ENCODE peak calls at places on chromosome 1, in ten cellular contexts. X is GM23338, S is BJ, N is breast epithelium, A is mucosa of descending colon, C is Peyer's patch, M is Panc1, I is pancreas, V is tibial artery, E is upper lobe of left lung. P is an unnamed sample.

GRCh38 chr1:219434285-219434950 is 178.5 kb downstream of the ZC3H11B start:
- DNase-seq in V (no peak), I (no peak), X (no peak), A (no peak), M (no peak), E (no peak), S (no peak), N (no peak), C (no peak), P (no peak)

GRCh38 chr1:111139234-111139955 is 498 bp downstream of the DRAM2 start:
- DNase-seq in X (peak; percentile 84), C (peak; percentile 71), I (no peak), N (no peak), V (peak; percentile 42), S (peak; percentile 3), M (no peak), A (peak; percentile 74), E (peak; percentile 51), P (peak; percentile 64)

GRCh38 chr1:78236711-78237110 is 190.9 kb downstream of the GIPC2 start:
- DNase-seq in A (no peak), V (no peak), X (no peak), E (no peak), N (no peak), C (no peak), I (no peak), S (no peak), M (no peak), P (no peak)

GRCh38 chr1:66282343-66282852 is 251.6 kb upstream of the SGIP1 start:
- DNase-seq in I (no peak), C (peak; percentile 55), S (no peak), E (peak; percentile 38), V (no peak), M (no peak), X (no peak), A (peak; percentile 43), N (no peak), P (no peak)

GRCh38 chr1:110880708-110881374 is 7.9 kb downstream of the CD53 start:
- DNase-seq in S (no peak), M (no peak), V (no peak), E (no peak), C (no peak), A (no peak), X (no peak), I (no peak), N (no peak), P (no peak)

GRCh38 chr1:118961156-118961555 is 27.0 kb downstream of the TBX15 start:
- DNase-seq in M (no peak), E (no peak), I (no peak), C (no peak), S (no peak), A (no peak), X (no peak), V (no peak), N (no peak), P (no peak)

GRCh38 chr1:155970531-155971167 is 7.7 kb downstream of the ARHGEF2 start:
- DNase-seq in S (no peak), N (no peak), E (peak; percentile 89), C (peak; percentile 80), A (peak; percentile 59), M (no peak), V (peak; percentile 89), X (peak; percentile 40), I (no peak), P (peak; percentile 79)

GRCh38 chr1:23018661-23019093 is 591 bp upstream of the KDM1A start:
- DNase-seq in A (peak; percentile 25), V (no peak), C (no peak), E (no peak), S (no peak), X (peak; percentile 42), I (peak; percentile 23), N (no peak), M (no peak), P (peak; percentile 65)

GRCh38 chr1:89587728-89588127 is 45.2 kb upstream of the LRRC8C start:
- DNase-seq in A (no peak), X (no peak), C (no peak), M (no peak), E (no peak), N (no peak), V (no peak), I (no peak), S (no peak), P (no peak)

GRCh38 chr1:234212764-234213406 is 160.4 kb upstream of the COA6 start:
- DNase-seq in M (peak; percentile 24), V (no peak), E (no peak), I (peak; percentile 63), X (peak; percentile 84), A (peak; percentile 13), N (no peak), S (no peak), C (no peak), P (peak; percentile 82)

GRCh38 chr1:117060441-117061317 is 553 bp downstream of the TTF2 start:
- DNase-seq in A (peak; percentile 49), M (no peak), N (no peak), V (no peak), E (peak; percentile 32), I (no peak), S (no peak), C (peak; percentile 24), X (peak; percentile 51), P (peak; percentile 71)

GRCh38 chr1:164588388-164589341 is 29.7 kb downstream of the PBX1 start:
- DNase-seq in M (no peak), C (no peak), I (no peak), V (peak; percentile 77), E (no peak), N (no peak), S (no peak), X (peak; percentile 89), A (peak; percentile 53), P (no peak)

GRCh38 chr1:56310945-56311344 is 268.4 kb downstream of the PLPP3 start:
- DNase-seq in A (no peak), S (no peak), M (no peak), I (no peak), E (no peak), V (no peak), X (no peak), N (no peak), C (no peak), P (no peak)

GRCh38 chr1:55212349-55213028 is 2.7 kb downstream of the USP24 start:
- DNase-seq in S (no peak), X (peak; percentile 40), E (peak; percentile 59), N (no peak), C (peak; percentile 27), M (no peak), A (peak; percentile 16), V (no peak), I (no peak), P (no peak)

DNA sequence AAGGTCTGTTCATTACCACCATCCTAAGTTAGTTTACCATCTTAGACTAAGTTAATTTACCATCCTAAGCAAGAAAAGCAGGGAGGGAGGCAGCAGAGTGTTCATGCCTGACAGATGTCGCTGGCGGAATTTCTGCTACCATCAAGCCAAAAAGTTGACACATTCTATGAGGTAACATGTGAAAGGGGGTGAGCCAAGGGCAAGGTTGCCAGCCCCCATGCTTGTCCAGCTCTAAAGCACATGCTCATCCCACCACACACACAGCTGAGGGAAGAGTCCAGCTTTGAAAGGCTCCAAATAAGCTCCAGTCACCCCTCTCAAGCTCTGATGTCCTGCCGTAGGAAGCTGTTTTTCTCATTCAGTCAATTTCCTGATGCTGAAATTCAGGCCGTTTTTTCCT is 46.3 kb downstream of the EIF2D start:
- DNase-seq in A (no peak), M (no peak), S (no peak), C (no peak), X (no peak), N (no peak), E (no peak), V (no peak), I (no peak), P (no peak)
- H3K36me3 ChIP-seq in A (no peaks in the 10 kb centered on the region), M (no peaks in the 10 kb centered on the region), S (no peaks in the 10 kb centered on the region), C (no peaks in the 10 kb centered on the region), X (no peaks in the 10 kb centered on the region), N (no peaks in the 10 kb centered on the region), E (no peaks in the 10 kb centered on the region), V (no peaks in the 10 kb centered on the region), I (no peaks in the 10 kb centered on the region), P (no peaks in the 10 kb centered on the region)

DNA sequence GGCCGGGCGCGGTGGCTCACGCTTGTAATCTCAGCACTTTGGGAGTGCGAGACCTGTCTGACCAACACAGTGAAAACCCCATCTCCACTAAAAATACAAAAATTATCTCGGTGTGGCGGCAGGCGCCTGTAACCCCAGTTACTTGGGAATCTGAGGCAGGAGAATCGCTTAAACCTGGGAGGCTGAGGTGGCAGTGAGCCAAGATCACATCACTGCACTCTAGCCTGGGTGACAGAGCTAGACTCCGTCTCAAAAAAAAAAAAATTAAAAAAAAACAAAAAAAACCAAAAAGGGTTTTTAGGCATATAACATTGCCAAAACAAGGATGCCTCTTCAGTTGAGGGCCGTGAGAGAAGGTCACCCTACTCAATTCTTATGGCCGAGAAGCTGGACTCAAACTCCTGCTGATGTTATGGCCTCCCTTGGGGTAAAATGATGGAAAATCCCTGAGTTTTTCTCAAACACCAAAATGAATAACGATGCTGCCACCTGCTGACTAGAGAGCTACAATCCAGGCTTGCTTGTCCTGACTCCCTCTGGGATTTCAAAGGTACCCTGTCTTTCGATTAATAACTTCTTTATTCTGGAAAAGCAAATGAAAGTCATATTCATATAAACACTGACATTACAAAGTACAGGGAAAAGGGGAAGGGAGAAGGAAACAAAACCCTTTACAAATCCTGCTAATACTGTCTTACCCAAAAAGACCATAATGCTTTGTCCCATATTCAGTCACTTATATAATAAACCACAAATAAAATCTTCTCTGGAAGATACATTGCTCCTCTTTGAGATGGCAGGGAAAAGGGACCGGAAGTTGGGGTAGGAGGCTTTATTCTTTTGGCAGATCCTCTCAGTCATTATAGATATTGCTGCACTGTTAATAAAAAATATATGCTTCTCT is 10.7 kb downstream of the RAB42 start:
- DNase-seq in E (peak; percentile 56), X (peak; percentile 90), C (peak; percentile 29), A (peak; percentile 83), I (peak; percentile 66), S (no peak), N (no peak), M (peak; percentile 43), V (peak; percentile 63), P (peak; percentile 77)
- H3K36me3 ChIP-seq in E (peaks cover 14% of the 10 kb centered on the region), X (peaks cover 17% of the 10 kb centered on the region), C (no peaks in the 10 kb centered on the region), A (no peaks in the 10 kb centered on the region), I (peaks cover 22% of the 10 kb centered on the region), S (peaks cover 11% of the 10 kb centered on the region), N (no peaks in the 10 kb centered on the region), M (no peaks in the 10 kb centered on the region), V (peaks cover 44% of the 10 kb centered on the region), P (peaks cover 11% of the 10 kb centered on the region)

GRCh38 chr1:1669468-1670440 is 10.9 kb upstream of the CDK11B start:
- DNase-seq in M (no peak), E (no peak), N (peak; percentile 44), I (no peak), S (no peak), V (no peak), C (no peak), X (no peak), A (no peak), P (peak; percentile 36)
- H3K36me3 ChIP-seq in M (peaks cover 2% of the 10 kb centered on the region), E (peaks cover 21% of the 10 kb centered on the region), N (peaks cover 10% of the 10 kb centered on the region), I (peaks cover 11% of the 10 kb centered on the region), S (peaks cover 34% of the 10 kb centered on the region), V (peaks cover 62% of the 10 kb centered on the region), C (no peaks in the 10 kb centered on the region), X (no peaks in the 10 kb centered on the region), A (no peaks in the 10 kb centered on the region), P (peaks cover 8% of the 10 kb centered on the region)

DNA sequence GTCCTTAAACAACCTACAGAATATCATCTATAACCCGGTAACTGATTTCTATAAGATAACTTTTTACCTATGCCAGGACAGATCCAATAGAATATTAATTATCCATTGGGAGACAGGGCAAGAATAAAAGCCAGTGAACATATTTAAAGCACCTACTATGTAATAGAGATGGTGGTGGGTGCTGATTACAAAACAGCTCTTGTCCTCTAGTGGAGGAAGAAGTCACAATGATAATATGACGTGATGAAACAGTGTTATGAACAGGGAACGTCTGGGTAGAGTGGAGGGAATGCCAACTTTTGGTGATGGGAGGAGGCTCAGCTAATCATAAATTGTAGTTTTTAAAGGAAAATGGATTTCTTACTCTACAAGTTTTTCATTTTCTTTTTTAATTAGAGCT is 2.3 kb downstream of the LGALS8 start:
- DNase-seq in S (no peak), E (no peak), C (no peak), V (no peak), I (no peak), N (no peak), X (no peak), A (no peak), M (no peak), P (no peak)
- H3K36me3 ChIP-seq in S (peaks cover 3% of the 10 kb centered on the region), E (peaks cover 5% of the 10 kb centered on the region), C (no peaks in the 10 kb centered on the region), V (peaks cover 12% of the 10 kb centered on the region), I (peaks cover 8% of the 10 kb centered on the region), N (no peaks in the 10 kb centered on the region), X (no peaks in the 10 kb centered on the region), A (no peaks in the 10 kb centered on the region), M (peaks cover 20% of the 10 kb centered on the region), P (no peaks in the 10 kb centered on the region)

P was measured in H7.